ENCODE peak calls at places on chromosomes 2 and 18, in ten cellular contexts. One of them, this sample, is unnamed.

GRCh38 chr2:28527196-28527595 is 31.3 kb downstream of the PLB1 start:
- DNase-seq in NCI-H460: no peak
- DNase-seq in caudate nucleus: no peak
- DNase-seq in EH: no peak
- DNase-seq in Daoy: no peak
- DNase-seq in NCI-H510A: no peak
- DNase-seq in left lobe of liver: no peak
- DNase-seq in dermis microvascular lymphatic vessel endothelial cell: no peak
- DNase-seq in stimulated activated CD4-positive, alpha-beta T cell treated with anti-CD3 and anti-CD28 coated beads, Interleukin-12 subunit alpha, Interleukin-12 subunit beta, amount 100 ng/mL, for 4 hours: no peak
- DNase-seq in aorta: no peak
- DNase-seq in this sample: no peak

GRCh38 chr18:74200780-74201179 is 52.5 kb downstream of the TIMM21 start:
- DNase-seq in EH: no peak
- DNase-seq in Daoy: no peak
- DNase-seq in stimulated activated CD4-positive, alpha-beta T cell treated with anti-CD3 and anti-CD28 coated beads, Interleukin-12 subunit alpha, Interleukin-12 subunit beta, amount 100 ng/mL, for 4 hours: no peak
- DNase-seq in dermis microvascular lymphatic vessel endothelial cell: no peak
- DNase-seq in left lobe of liver: peak
- DNase-seq in NCI-H510A: no peak
- DNase-seq in caudate nucleus: no peak
- DNase-seq in NCI-H460: no peak
- DNase-seq in aorta: no peak
- DNase-seq in this sample: no peak

GRCh38 chr2:45483997-45484396 is 127.1 kb downstream of the SRBD1 start:
- DNase-seq in EH: peak
- DNase-seq in Daoy: no peak
- DNase-seq in NCI-H460: no peak
- DNase-seq in left lobe of liver: no peak
- DNase-seq in NCI-H510A: no peak
- DNase-seq in dermis microvascular lymphatic vessel endothelial cell: no peak
- DNase-seq in aorta: no peak
- DNase-seq in caudate nucleus: no peak
- DNase-seq in stimulated activated CD4-positive, alpha-beta T cell treated with anti-CD3 and anti-CD28 coated beads, Interleukin-12 subunit alpha, Interleukin-12 subunit beta, amount 100 ng/mL, for 4 hours: no peak
- DNase-seq in this sample: no peak

GRCh38 chr2:203623104-203623503 is 83.3 kb upstream of the CD28 start:
- DNase-seq in left lobe of liver: no peak
- DNase-seq in stimulated activated CD4-positive, alpha-beta T cell treated with anti-CD3 and anti-CD28 coated beads, Interleukin-12 subunit alpha, Interleukin-12 subunit beta, amount 100 ng/mL, for 4 hours: no peak
- DNase-seq in aorta: no peak
- DNase-seq in NCI-H460: peak
- DNase-seq in NCI-H510A: peak
- DNase-seq in Daoy: peak
- DNase-seq in dermis microvascular lymphatic vessel endothelial cell: peak
- DNase-seq in caudate nucleus: no peak
- DNase-seq in EH: peak
- DNase-seq in this sample: no peak

GRCh38 chr2:23385748-23386421 is 906 bp downstream of the KLHL29 start:
- DNase-seq in NCI-H510A: no peak
- DNase-seq in NCI-H460: no peak
- DNase-seq in dermis microvascular lymphatic vessel endothelial cell: peak
- DNase-seq in Daoy: peak
- DNase-seq in EH: peak
- DNase-seq in caudate nucleus: no peak
- DNase-seq in stimulated activated CD4-positive, alpha-beta T cell treated with anti-CD3 and anti-CD28 coated beads, Interleukin-12 subunit alpha, Interleukin-12 subunit beta, amount 100 ng/mL, for 4 hours: peak
- DNase-seq in left lobe of liver: no peak
- DNase-seq in aorta: peak
- DNase-seq in this sample: no peak

GRCh38 chr2:172081248-172082022 is 3.9 kb upstream of the DLX1 start:
- DNase-seq in Daoy: no peak
- DNase-seq in NCI-H510A: no peak
- DNase-seq in left lobe of liver: no peak
- DNase-seq in aorta: no peak
- DNase-seq in EH: no peak
- DNase-seq in dermis microvascular lymphatic vessel endothelial cell: no peak
- DNase-seq in stimulated activated CD4-positive, alpha-beta T cell treated with anti-CD3 and anti-CD28 coated beads, Interleukin-12 subunit alpha, Interleukin-12 subunit beta, amount 100 ng/mL, for 4 hours: no peak
- DNase-seq in NCI-H460: no peak
- DNase-seq in caudate nucleus: no peak
- DNase-seq in this sample: no peak

GRCh38 chr2:121505005-121505404 is 25.7 kb upstream of the RNU4ATAC start:
- DNase-seq in left lobe of liver: no peak
- DNase-seq in stimulated activated CD4-positive, alpha-beta T cell treated with anti-CD3 and anti-CD28 coated beads, Interleukin-12 subunit alpha, Interleukin-12 subunit beta, amount 100 ng/mL, for 4 hours: no peak
- DNase-seq in Daoy: no peak
- DNase-seq in NCI-H510A: no peak
- DNase-seq in caudate nucleus: no peak
- DNase-seq in NCI-H460: no peak
- DNase-seq in aorta: no peak
- DNase-seq in dermis microvascular lymphatic vessel endothelial cell: no peak
- DNase-seq in EH: peak
- DNase-seq in this sample: no peak

GRCh38 chr18:68234115-68234514 is 480.8 kb downstream of the TMX3 start:
- DNase-seq in Daoy: no peak
- DNase-seq in stimulated activated CD4-positive, alpha-beta T cell treated with anti-CD3 and anti-CD28 coated beads, Interleukin-12 subunit alpha, Interleukin-12 subunit beta, amount 100 ng/mL, for 4 hours: no peak
- DNase-seq in aorta: no peak
- DNase-seq in left lobe of liver: no peak
- DNase-seq in NCI-H460: no peak
- DNase-seq in caudate nucleus: no peak
- DNase-seq in NCI-H510A: no peak
- DNase-seq in dermis microvascular lymphatic vessel endothelial cell: no peak
- DNase-seq in EH: no peak
- DNase-seq in this sample: no peak

GRCh38 chr2:148167241-148167766 is 146.4 kb downstream of the MBD5 start:
- DNase-seq in dermis microvascular lymphatic vessel endothelial cell: no peak
- DNase-seq in NCI-H460: no peak
- DNase-seq in aorta: no peak
- DNase-seq in stimulated activated CD4-positive, alpha-beta T cell treated with anti-CD3 and anti-CD28 coated beads, Interleukin-12 subunit alpha, Interleukin-12 subunit beta, amount 100 ng/mL, for 4 hours: no peak
- DNase-seq in EH: no peak
- DNase-seq in NCI-H510A: no peak
- DNase-seq in left lobe of liver: no peak
- DNase-seq in caudate nucleus: no peak
- DNase-seq in Daoy: no peak
- DNase-seq in this sample: no peak

GRCh38 chr2:214695789-214696188 is 113.7 kb downstream of the BARD1 start:
- DNase-seq in aorta: no peak
- DNase-seq in caudate nucleus: no peak
- DNase-seq in dermis microvascular lymphatic vessel endothelial cell: peak
- DNase-seq in NCI-H510A: no peak
- DNase-seq in stimulated activated CD4-positive, alpha-beta T cell treated with anti-CD3 and anti-CD28 coated beads, Interleukin-12 subunit alpha, Interleukin-12 subunit beta, amount 100 ng/mL, for 4 hours: no peak
- DNase-seq in EH: no peak
- DNase-seq in left lobe of liver: no peak
- DNase-seq in NCI-H460: no peak
- DNase-seq in Daoy: no peak
- DNase-seq in this sample: no peak

GRCh38 chr18:41461058-41461560 is 493.9 kb upstream of the PIK3C3 start:
- DNase-seq in Daoy: no peak
- DNase-seq in NCI-H460: no peak
- DNase-seq in caudate nucleus: no peak
- DNase-seq in aorta: no peak
- DNase-seq in NCI-H510A: no peak
- DNase-seq in left lobe of liver: no peak
- DNase-seq in stimulated activated CD4-positive, alpha-beta T cell treated with anti-CD3 and anti-CD28 coated beads, Interleukin-12 subunit alpha, Interleukin-12 subunit beta, amount 100 ng/mL, for 4 hours: no peak
- DNase-seq in EH: no peak
- DNase-seq in dermis microvascular lymphatic vessel endothelial cell: no peak
- DNase-seq in this sample: no peak

GRCh38 chr2:219057709-219058540 is 2.8 kb downstream of the IHH start:
- DNase-seq in NCI-H460: peak
- DNase-seq in dermis microvascular lymphatic vessel endothelial cell: peak
- DNase-seq in NCI-H510A: peak
- DNase-seq in EH: peak
- DNase-seq in Daoy: peak
- DNase-seq in aorta: peak
- DNase-seq in stimulated activated CD4-positive, alpha-beta T cell treated with anti-CD3 and anti-CD28 coated beads, Interleukin-12 subunit alpha, Interleukin-12 subunit beta, amount 100 ng/mL, for 4 hours: peak
- DNase-seq in left lobe of liver: peak
- DNase-seq in caudate nucleus: peak
- DNase-seq in this sample: peak

GRCh38 chr2:66305714-66306113 is 129.2 kb upstream of the MEIS1 start:
- DNase-seq in EH: peak
- DNase-seq in aorta: peak
- DNase-seq in left lobe of liver: no peak
- DNase-seq in stimulated activated CD4-positive, alpha-beta T cell treated with anti-CD3 and anti-CD28 coated beads, Interleukin-12 subunit alpha, Interleukin-12 subunit beta, amount 100 ng/mL, for 4 hours: no peak
- DNase-seq in NCI-H460: no peak
- DNase-seq in NCI-H510A: peak
- DNase-seq in caudate nucleus: peak
- DNase-seq in Daoy: peak
- DNase-seq in dermis microvascular lymphatic vessel endothelial cell: no peak
- DNase-seq in this sample: peak

GRCh38 chr2:130724455-130724854 is 4.4 kb upstream of the GPR148 start:
- DNase-seq in NCI-H510A: no peak
- DNase-seq in EH: no peak
- DNase-seq in caudate nucleus: no peak
- DNase-seq in NCI-H460: no peak
- DNase-seq in stimulated activated CD4-positive, alpha-beta T cell treated with anti-CD3 and anti-CD28 coated beads, Interleukin-12 subunit alpha, Interleukin-12 subunit beta, amount 100 ng/mL, for 4 hours: no peak
- DNase-seq in aorta: no peak
- DNase-seq in dermis microvascular lymphatic vessel endothelial cell: no peak
- DNase-seq in Daoy: no peak
- DNase-seq in left lobe of liver: no peak
- DNase-seq in this sample: no peak

GRCh38 chr2:46837112-46837454 is 78.5 kb downstream of the MCFD2 start:
- DNase-seq in left lobe of liver: no peak
- DNase-seq in dermis microvascular lymphatic vessel endothelial cell: no peak
- DNase-seq in EH: no peak
- DNase-seq in Daoy: no peak
- DNase-seq in aorta: no peak
- DNase-seq in NCI-H460: no peak
- DNase-seq in NCI-H510A: no peak
- DNase-seq in stimulated activated CD4-positive, alpha-beta T cell treated with anti-CD3 and anti-CD28 coated beads, Interleukin-12 subunit alpha, Interleukin-12 subunit beta, amount 100 ng/mL, for 4 hours: no peak
- DNase-seq in caudate nucleus: no peak
- DNase-seq in this sample: no peak

GRCh38 chr18:59140287-59140885 is 702 bp downstream of the SEC11C start:
- DNase-seq in EH: peak
- DNase-seq in dermis microvascular lymphatic vessel endothelial cell: peak
- DNase-seq in Daoy: peak
- DNase-seq in aorta: no peak
- DNase-seq in left lobe of liver: peak
- DNase-seq in stimulated activated CD4-positive, alpha-beta T cell treated with anti-CD3 and anti-CD28 coated beads, Interleukin-12 subunit alpha, Interleukin-12 subunit beta, amount 100 ng/mL, for 4 hours: peak
- DNase-seq in caudate nucleus: no peak
- DNase-seq in NCI-H510A: no peak
- DNase-seq in NCI-H460: no peak
- DNase-seq in this sample: peak

GRCh38 chr2:46471-47345 is at the start of gene FAM110C:
- DNase-seq in NCI-H510A: peak
- DNase-seq in NCI-H460: no peak
- DNase-seq in left lobe of liver: peak
- DNase-seq in EH: peak
- DNase-seq in dermis microvascular lymphatic vessel endothelial cell: no peak
- DNase-seq in aorta: peak
- DNase-seq in caudate nucleus: peak
- DNase-seq in stimulated activated CD4-positive, alpha-beta T cell treated with anti-CD3 and anti-CD28 coated beads, Interleukin-12 subunit alpha, Interleukin-12 subunit beta, amount 100 ng/mL, for 4 hours: peak
- DNase-seq in Daoy: peak
- DNase-seq in this sample: peak

GRCh38 chr2:150267651-150268415 is 219.6 kb downstream of the RND3 start:
- DNase-seq in NCI-H460: no peak
- DNase-seq in EH: peak
- DNase-seq in caudate nucleus: no peak
- DNase-seq in aorta: no peak
- DNase-seq in dermis microvascular lymphatic vessel endothelial cell: peak
- DNase-seq in left lobe of liver: no peak
- DNase-seq in NCI-H510A: no peak
- DNase-seq in Daoy: no peak
- DNase-seq in stimulated activated CD4-positive, alpha-beta T cell treated with anti-CD3 and anti-CD28 coated beads, Interleukin-12 subunit alpha, Interleukin-12 subunit beta, amount 100 ng/mL, for 4 hours: no peak
- DNase-seq in this sample: no peak

GRCh38 chr2:70570041-70570661 is 16.5 kb upstream of the TGFA start:
- DNase-seq in aorta: no peak
- DNase-seq in dermis microvascular lymphatic vessel endothelial cell: peak
- DNase-seq in left lobe of liver: no peak
- DNase-seq in NCI-H460: peak
- DNase-seq in caudate nucleus: no peak
- DNase-seq in NCI-H510A: no peak
- DNase-seq in stimulated activated CD4-positive, alpha-beta T cell treated with anti-CD3 and anti-CD28 coated beads, Interleukin-12 subunit alpha, Interleukin-12 subunit beta, amount 100 ng/mL, for 4 hours: no peak
- DNase-seq in EH: peak
- DNase-seq in Daoy: peak
- DNase-seq in this sample: no peak

GRCh38 chr2:149164827-149165226 is 126.3 kb downstream of the LYPD6B start:
- DNase-seq in caudate nucleus: no peak
- DNase-seq in left lobe of liver: no peak
- DNase-seq in stimulated activated CD4-positive, alpha-beta T cell treated with anti-CD3 and anti-CD28 coated beads, Interleukin-12 subunit alpha, Interleukin-12 subunit beta, amount 100 ng/mL, for 4 hours: no peak
- DNase-seq in dermis microvascular lymphatic vessel endothelial cell: no peak
- DNase-seq in Daoy: no peak
- DNase-seq in EH: no peak
- DNase-seq in NCI-H510A: no peak
- DNase-seq in NCI-H460: no peak
- DNase-seq in aorta: no peak
- DNase-seq in this sample: no peak

GRCh38 chr2:75403991-75404428 is 156.7 kb downstream of the EVA1A start:
- DNase-seq in EH: peak
- DNase-seq in left lobe of liver: no peak
- DNase-seq in aorta: no peak
- DNase-seq in NCI-H460: peak
- DNase-seq in dermis microvascular lymphatic vessel endothelial cell: peak
- DNase-seq in NCI-H510A: no peak
- DNase-seq in stimulated activated CD4-positive, alpha-beta T cell treated with anti-CD3 and anti-CD28 coated beads, Interleukin-12 subunit alpha, Interleukin-12 subunit beta, amount 100 ng/mL, for 4 hours: no peak
- DNase-seq in Daoy: peak
- DNase-seq in caudate nucleus: no peak
- DNase-seq in this sample: no peak

GRCh38 chr2:216119144-216119543 is 10.0 kb downstream of the XRCC5 start:
- DNase-seq in EH: no peak
- DNase-seq in Daoy: no peak
- DNase-seq in dermis microvascular lymphatic vessel endothelial cell: no peak
- DNase-seq in left lobe of liver: no peak
- DNase-seq in stimulated activated CD4-positive, alpha-beta T cell treated with anti-CD3 and anti-CD28 coated beads, Interleukin-12 subunit alpha, Interleukin-12 subunit beta, amount 100 ng/mL, for 4 hours: no peak
- DNase-seq in NCI-H510A: no peak
- DNase-seq in aorta: no peak
- DNase-seq in NCI-H460: no peak
- DNase-seq in caudate nucleus: no peak
- DNase-seq in this sample: no peak

GRCh38 chr2:63326473-63326872 is 261.8 kb downstream of the WDPCP start:
- DNase-seq in stimulated activated CD4-positive, alpha-beta T cell treated with anti-CD3 and anti-CD28 coated beads, Interleukin-12 subunit alpha, Interleukin-12 subunit beta, amount 100 ng/mL, for 4 hours: no peak
- DNase-seq in EH: no peak
- DNase-seq in aorta: no peak
- DNase-seq in Daoy: no peak
- DNase-seq in caudate nucleus: no peak
- DNase-seq in NCI-H460: no peak
- DNase-seq in dermis microvascular lymphatic vessel endothelial cell: no peak
- DNase-seq in left lobe of liver: no peak
- DNase-seq in NCI-H510A: no peak
- DNase-seq in this sample: no peak

GRCh38 chr18:36095936-36096519 is 28.7 kb upstream of the RPRD1A start:
- DNase-seq in left lobe of liver: no peak
- DNase-seq in Daoy: peak
- DNase-seq in EH: peak
- DNase-seq in caudate nucleus: no peak
- DNase-seq in NCI-H510A: no peak
- DNase-seq in aorta: no peak
- DNase-seq in dermis microvascular lymphatic vessel endothelial cell: peak
- DNase-seq in stimulated activated CD4-positive, alpha-beta T cell treated with anti-CD3 and anti-CD28 coated beads, Interleukin-12 subunit alpha, Interleukin-12 subunit beta, amount 100 ng/mL, for 4 hours: no peak
- DNase-seq in NCI-H460: peak
- DNase-seq in this sample: no peak

GRCh38 chr18:4400911-4401310 is 54.2 kb downstream of the DLGAP1 start:
- DNase-seq in dermis microvascular lymphatic vessel endothelial cell: no peak
- DNase-seq in caudate nucleus: no peak
- DNase-seq in Daoy: no peak
- DNase-seq in left lobe of liver: no peak
- DNase-seq in NCI-H510A: no peak
- DNase-seq in NCI-H460: no peak
- DNase-seq in EH: no peak
- DNase-seq in aorta: no peak
- DNase-seq in stimulated activated CD4-positive, alpha-beta T cell treated with anti-CD3 and anti-CD28 coated beads, Interleukin-12 subunit alpha, Interleukin-12 subunit beta, amount 100 ng/mL, for 4 hours: no peak
- DNase-seq in this sample: no peak

GRCh38 chr2:228841877-228842276 is 429.2 kb downstream of the PID1 start:
- DNase-seq in NCI-H460: no peak
- DNase-seq in dermis microvascular lymphatic vessel endothelial cell: no peak
- DNase-seq in Daoy: peak
- DNase-seq in aorta: no peak
- DNase-seq in EH: peak
- DNase-seq in left lobe of liver: no peak
- DNase-seq in caudate nucleus: no peak
- DNase-seq in NCI-H510A: peak
- DNase-seq in stimulated activated CD4-positive, alpha-beta T cell treated with anti-CD3 and anti-CD28 coated beads, Interleukin-12 subunit alpha, Interleukin-12 subunit beta, amount 100 ng/mL, for 4 hours: no peak
- DNase-seq in this sample: no peak

GRCh38 chr2:152718909-152719645 is 657 bp downstream of the ARL6IP6 start:
- DNase-seq in dermis microvascular lymphatic vessel endothelial cell: no peak
- DNase-seq in stimulated activated CD4-positive, alpha-beta T cell treated with anti-CD3 and anti-CD28 coated beads, Interleukin-12 subunit alpha, Interleukin-12 subunit beta, amount 100 ng/mL, for 4 hours: no peak
- DNase-seq in left lobe of liver: no peak
- DNase-seq in Daoy: peak
- DNase-seq in aorta: no peak
- DNase-seq in NCI-H510A: peak
- DNase-seq in NCI-H460: peak
- DNase-seq in caudate nucleus: no peak
- DNase-seq in EH: peak
- DNase-seq in this sample: peak

GRCh38 chr18:23765931-23766330 is 76.7 kb downstream of the LAMA3 start:
- DNase-seq in dermis microvascular lymphatic vessel endothelial cell: no peak
- DNase-seq in aorta: no peak
- DNase-seq in Daoy: no peak
- DNase-seq in caudate nucleus: no peak
- DNase-seq in NCI-H510A: no peak
- DNase-seq in EH: no peak
- DNase-seq in stimulated activated CD4-positive, alpha-beta T cell treated with anti-CD3 and anti-CD28 coated beads, Interleukin-12 subunit alpha, Interleukin-12 subunit beta, amount 100 ng/mL, for 4 hours: no peak
- DNase-seq in NCI-H460: no peak
- DNase-seq in left lobe of liver: no peak
- DNase-seq in this sample: no peak